ENCODE peak calls at places on chromosomes 5 and 9, in eight cellular contexts. M is breast epithelium; H is CD4-positive, CD25-positive, alpha-beta regulatory T cell; R is A673; L is sigmoid colon; G is CD4-positive, alpha-beta memory T cell; O is hepatocyte; K is GM06990. W is an unnamed sample.

GRCh38 chr9:92141144-92142129 is 26.2 kb upstream of the SPTLC1 start:
- DNase-seq in G (no peak), R (no peak), K (no peak), O (peak; percentile 80), M (peak; percentile 16), H (no peak), L (peak; percentile 68), W (peak; percentile 89)

GRCh38 chr9:93257808-93258331 is 73.9 kb downstream of the WNK2 start:
- DNase-seq in O (no peak), R (no peak), G (no peak), H (no peak), K (no peak), L (peak; percentile 47), M (peak; percentile 4), W (peak; percentile 18)

GRCh38 chr9:77291714-77292113 is 114.4 kb downstream of the VPS13A start:
- DNase-seq in H (no peak), R (peak; percentile 75), G (no peak), L (no peak), K (no peak), O (peak; percentile 5), M (no peak), W (peak; percentile 36)

GRCh38 chr5:1881731-1882336 is 891 bp downstream of the IRX4 start:
- DNase-seq in H (no peak), K (no peak), O (no peak), M (no peak), G (no peak), L (no peak), R (no peak), W (peak; percentile 84)

GRCh38 chr5:58153255-58153654 is 306.6 kb downstream of the PLK2 start:
- DNase-seq in M (no peak), L (no peak), R (no peak), G (no peak), H (no peak), O (no peak), K (no peak), W (no peak)

GRCh38 chr9:86073839-86074238 is 25.5 kb downstream of the GOLM1 start:
- DNase-seq in K (no peak), O (no peak), G (no peak), M (no peak), H (no peak), R (no peak), L (no peak), W (no peak)

GRCh38 chr5:81400375-81400774 is 6.4 kb upstream of the ACOT12 start:
- DNase-seq in G (no peak), O (no peak), K (no peak), L (no peak), H (no peak), M (no peak), R (no peak), W (no peak)

GRCh38 chr9:3750311-3750710 is 224.5 kb upstream of the RFX3 start:
- DNase-seq in G (no peak), O (no peak), H (no peak), L (no peak), M (no peak), K (no peak), R (no peak), W (no peak)

GRCh38 chr9:70607926-70608325 is 193.5 kb upstream of the KLF9 start:
- DNase-seq in K (no peak), R (peak; percentile 54), H (no peak), O (no peak), M (no peak), G (no peak), L (no peak), W (no peak)

GRCh38 chr9:12785941-12786340 is 11.1 kb downstream of the LURAP1L start:
- DNase-seq in K (no peak), H (no peak), L (no peak), R (no peak), G (no peak), M (no peak), O (no peak), W (no peak)

GRCh38 chr5:132180134-132180745 is 47.4 kb downstream of the P4HA2 start:
- DNase-seq in H (no peak), K (no peak), L (no peak), R (peak; percentile 68), O (peak; percentile 73), G (peak; percentile 10), M (no peak), W (peak; percentile 63)

GRCh38 chr5:10591946-10592345 is 28.1 kb downstream of the ANKRD33B start:
- DNase-seq in L (no peak), K (no peak), G (no peak), M (no peak), O (no peak), H (no peak), R (no peak), W (no peak)

GRCh38 chr9:124411514-124412227 is 3.6 kb downstream of the PSMB7 start:
- DNase-seq in M (no peak), O (no peak), L (no peak), H (no peak), R (no peak), G (no peak), K (no peak), W (no peak)

GRCh38 chr5:157652377-157652692 is at the start of gene SOX30:
- DNase-seq in H (no peak), R (no peak), O (no peak), K (no peak), M (no peak), L (no peak), G (no peak), W (no peak)

GRCh38 chr5:157648275-157648990 is 3.8 kb downstream of the SOX30 start:
- DNase-seq in O (no peak), M (no peak), R (no peak), K (no peak), G (no peak), L (no peak), H (no peak), W (no peak)

GRCh38 chr5:157651623-157652376 is 438 bp downstream of the SOX30 start:
- DNase-seq in R (peak; percentile 5), L (peak; percentile 79), M (peak; percentile 27), O (no peak), K (peak; percentile 85), H (peak; percentile 61), G (peak; percentile 89), W (peak; percentile 80)

GRCh38 chr5:157649091-157649490 is 3.1 kb downstream of the SOX30 start:
- DNase-seq in H (no peak), R (no peak), O (no peak), M (no peak), K (no peak), G (no peak), L (no peak), W (no peak)

DNA sequence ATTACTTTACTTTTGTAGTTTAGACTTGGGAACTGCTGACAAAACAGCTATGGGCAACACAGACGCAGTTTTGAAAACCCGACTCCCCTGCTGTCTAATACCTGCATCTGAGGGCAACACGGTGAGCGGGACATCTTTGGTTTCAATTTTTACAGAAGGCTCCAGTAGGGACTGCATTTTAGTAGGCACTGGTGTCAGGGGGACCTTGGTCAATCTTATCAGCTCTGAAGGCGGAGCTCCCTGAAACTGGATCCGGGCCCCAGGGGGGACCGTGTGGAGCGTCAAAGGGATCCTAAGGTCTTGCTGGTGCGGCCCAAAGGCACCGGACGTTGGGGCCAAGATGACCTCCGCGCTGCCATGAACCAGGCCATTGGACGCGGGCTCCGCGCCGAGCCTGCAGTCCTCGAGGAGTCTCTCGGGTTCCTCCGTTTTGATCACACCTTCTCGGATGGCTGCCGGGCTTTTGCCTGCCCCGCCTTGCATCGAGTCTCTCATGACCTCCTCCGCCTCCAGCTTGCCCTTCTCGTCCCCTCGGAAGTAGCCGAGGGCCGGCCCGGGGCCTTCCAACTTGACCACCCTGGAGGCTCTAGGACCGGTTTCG is 1.1 kb downstream of the SOX30 start:
- DNase-seq in G (no peak), R (no peak), L (no peak), H (no peak), O (no peak), K (no peak), M (no peak), W (no peak)
- H3K4me3 ChIP-seq in G (no peak overlapping the region), R (no peak overlapping the region), L (peak overlapping the region; percentile 59), H (no peak overlapping the region), O (no peak overlapping the region), K (no peak overlapping the region), M (peak overlapping the region; percentile 46), W (peak overlapping the region; percentile 5)

GRCh38 chr9:36748322-36748899 is 175.7 kb downstream of the MELK start:
- DNase-seq in H (no peak), M (no peak), R (peak; percentile 58), K (no peak), G (no peak), L (no peak), O (peak; percentile 82), W (peak; percentile 87)
- H3K27me3 ChIP-seq in H (peaks cover 9% of the 10 kb centered on the region), M (no peaks in the 10 kb centered on the region), R (peaks cover 46% of the 10 kb centered on the region), K (peaks cover 1% of the 10 kb centered on the region), G (peaks cover 15% of the 10 kb centered on the region), L (peaks cover 38% of the 10 kb centered on the region), O (peaks cover 17% of the 10 kb centered on the region), W (no peaks in the 10 kb centered on the region)

DNA sequence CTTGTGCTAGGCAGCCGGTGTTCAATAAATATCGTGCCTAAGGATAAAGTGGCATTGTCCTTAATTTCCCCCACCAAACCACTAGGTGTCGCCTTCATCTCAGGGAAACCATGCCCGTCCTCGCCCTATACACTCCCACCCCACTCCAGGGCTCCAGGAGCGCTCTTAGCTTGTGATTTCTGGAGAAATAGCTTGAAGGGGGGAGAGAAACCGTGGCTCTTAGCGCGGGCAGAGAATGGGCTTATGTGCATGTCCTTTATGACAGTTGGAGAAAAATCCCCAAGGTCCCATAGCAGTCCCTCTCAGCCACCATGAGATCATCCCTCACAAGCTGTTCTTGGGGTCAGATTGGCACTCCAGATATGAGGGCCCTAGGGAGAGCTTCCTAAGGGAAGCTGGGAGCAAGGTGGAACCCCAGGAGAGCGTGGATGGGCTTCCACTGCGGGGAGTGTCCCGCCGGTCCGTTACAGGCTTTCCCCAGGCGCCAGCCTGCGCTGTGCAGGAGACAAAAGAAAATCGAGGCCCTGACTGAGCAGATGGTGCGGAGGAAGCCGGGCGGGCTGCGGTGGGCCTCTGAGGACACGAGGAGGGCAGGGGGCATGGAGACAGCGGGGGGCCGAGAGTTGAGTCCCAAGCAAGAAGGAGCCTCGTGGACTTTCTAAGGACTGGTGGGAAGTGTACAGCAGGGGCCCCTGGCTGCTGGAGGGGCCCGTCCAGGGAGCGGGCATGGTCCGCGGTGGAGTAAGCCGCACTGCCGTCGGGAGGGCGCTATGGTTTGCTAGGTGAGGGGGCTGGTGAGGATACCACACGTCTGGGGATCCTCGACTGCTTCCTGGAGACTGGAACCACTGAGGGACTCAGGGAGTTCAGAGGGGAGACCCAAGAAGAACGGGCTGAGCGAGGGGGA is 753 bp upstream of the NPR2 start:
- DNase-seq in G (peak; percentile 61), H (peak; percentile 44), M (peak; percentile 61), L (peak; percentile 92), R (peak; percentile 89), O (peak; percentile 90), K (no peak), W (peak; percentile 92)
- H3K4me3 ChIP-seq in G (no peak overlapping the region), H (no peak overlapping the region), M (peak overlapping the region; percentile 56), L (peak overlapping the region; percentile 69), R (no peak overlapping the region), O (no peak overlapping the region), K (no peak overlapping the region), W (peak overlapping the region; percentile 40)

GRCh38 chr5:20615888-20616563 is 628.0 kb upstream of the CDH18 start:
- DNase-seq in O (no peak), R (no peak), K (no peak), G (no peak), H (no peak), L (no peak), M (no peak), W (peak; percentile 22)

GRCh38 chr5:20617876-20618275 is 629.9 kb upstream of the CDH18 start:
- DNase-seq in O (no peak), H (no peak), L (no peak), M (no peak), K (no peak), G (no peak), R (no peak), W (peak; percentile 15)

GRCh38 chr5:20619606-20620005 is 631.6 kb upstream of the CDH18 start:
- DNase-seq in M (no peak), H (no peak), L (no peak), O (no peak), R (no peak), K (no peak), G (no peak), W (no peak)

GRCh38 chr5:20618353-20618752 is 630.4 kb upstream of the CDH18 start:
- DNase-seq in K (no peak), R (no peak), O (no peak), G (no peak), L (no peak), M (no peak), H (no peak), W (no peak)
- H3K27me3 ChIP-seq in K (no peaks in the 10 kb centered on the region), R (no peaks in the 10 kb centered on the region), O (no peaks in the 10 kb centered on the region), G (no peaks in the 10 kb centered on the region), L (no peaks in the 10 kb centered on the region), M (no peaks in the 10 kb centered on the region), H (no peaks in the 10 kb centered on the region), W (no peaks in the 10 kb centered on the region)

W was measured in H7.